ENCODE peak calls at places on chromosomes 2 and 18, in ten cellular contexts. N is lower leg skin, C is stomach, V is HCT116, R is GM12891, P is body of pancreas, I is IMR-90, S is NB4, M is ovary, L is H54. O is an unnamed sample.

GRCh38 chr2:20241973-20242726 is 17.2 kb upstream of the SDC1 start:
- DNase-seq in N (no peak), L (no peak), V (no peak), I (no peak), M (no peak), R (no peak), P (no peak), C (no peak), S (no peak), O (no peak)

GRCh38 chr2:165872101-165872791 is 78.2 kb upstream of the GALNT3 start:
- DNase-seq in P (no peak), S (no peak), M (no peak), N (no peak), I (peak; percentile 8), C (no peak), R (no peak), V (no peak), L (no peak), O (no peak)

GRCh38 chr2:156340818-156341481 is 8.4 kb upstream of the NR4A2 start:
- DNase-seq in C (no peak), S (peak; percentile 63), M (no peak), I (peak; percentile 55), V (no peak), P (peak; percentile 24), L (no peak), N (no peak), R (no peak), O (no peak)

GRCh38 chr2:104429978-104430740 is 423.8 kb upstream of the POU3F3 start:
- DNase-seq in L (no peak), N (no peak), P (no peak), S (no peak), V (no peak), I (no peak), R (no peak), C (no peak), M (no peak), O (no peak)

GRCh38 chr2:166380615-166381014 is 4.9 kb upstream of the SCN9A start:
- DNase-seq in M (no peak), C (no peak), V (no peak), P (no peak), S (no peak), L (no peak), N (no peak), R (no peak), I (no peak), O (no peak)

GRCh38 chr2:238513346-238513745 is 86.6 kb downstream of the ASB1 start:
- DNase-seq in C (no peak), N (no peak), M (no peak), R (peak; percentile 66), P (no peak), L (peak; percentile 56), S (peak; percentile 62), I (peak; percentile 29), V (peak; percentile 42), O (no peak)

GRCh38 chr2:108923736-108924443 is 65.1 kb downstream of the EDAR start:
- DNase-seq in V (no peak), C (no peak), P (no peak), S (no peak), R (no peak), L (no peak), N (peak; percentile 79), M (peak; percentile 9), I (no peak), O (no peak)

GRCh38 chr2:192195548-192196418 is 1.1 kb upstream of the TMEFF2 start:
- DNase-seq in C (peak; percentile 25), S (no peak), V (no peak), M (peak; percentile 29), N (peak; percentile 80), P (no peak), R (no peak), L (peak; percentile 13), I (peak; percentile 15), O (no peak)

GRCh38 chr2:123073371-123073770 is 951.7 kb upstream of the CNTNAP5 start:
- DNase-seq in L (no peak), N (no peak), M (no peak), S (peak; percentile 64), P (peak; percentile 9), I (no peak), C (no peak), R (no peak), V (no peak), O (no peak)

GRCh38 chr2:877747-878146 is 72.9 kb upstream of the SNTG2 start:
- DNase-seq in M (no peak), C (peak; percentile 20), L (no peak), R (no peak), S (no peak), P (no peak), V (no peak), I (no peak), N (peak; percentile 21), O (no peak)

GRCh38 chr2:40507429-40507828 is 55.5 kb upstream of the SLC8A1 start:
- DNase-seq in S (peak; percentile 43), P (no peak), M (no peak), R (no peak), L (no peak), C (no peak), I (no peak), V (no peak), N (no peak), O (no peak)

GRCh38 chr18:43789234-43790000 is 512.1 kb upstream of the SYT4 start:
- DNase-seq in P (peak; percentile 6), R (no peak), L (no peak), S (no peak), C (no peak), I (no peak), N (no peak), V (no peak), M (no peak), O (no peak)

GRCh38 chr2:174753038-174753633 is 11.1 kb downstream of the CHRNA1 start:
- DNase-seq in M (no peak), P (no peak), N (peak; percentile 78), L (no peak), C (no peak), R (no peak), I (no peak), V (no peak), S (no peak), O (no peak)

GRCh38 chr2:239143858-239144712 is 256.7 kb downstream of the HDAC4 start:
- DNase-seq in R (peak; percentile 56), L (peak; percentile 48), I (peak; percentile 53), V (peak; percentile 21), S (peak; percentile 65), M (no peak), P (peak; percentile 29), C (no peak), N (no peak), O (peak; percentile 56)

GRCh38 chr2:158395166-158395565 is 61.4 kb downstream of the CCDC148 start:
- DNase-seq in R (no peak), V (no peak), L (no peak), M (no peak), I (no peak), S (no peak), C (peak; percentile 25), N (no peak), P (peak; percentile 13), O (no peak)

DNA sequence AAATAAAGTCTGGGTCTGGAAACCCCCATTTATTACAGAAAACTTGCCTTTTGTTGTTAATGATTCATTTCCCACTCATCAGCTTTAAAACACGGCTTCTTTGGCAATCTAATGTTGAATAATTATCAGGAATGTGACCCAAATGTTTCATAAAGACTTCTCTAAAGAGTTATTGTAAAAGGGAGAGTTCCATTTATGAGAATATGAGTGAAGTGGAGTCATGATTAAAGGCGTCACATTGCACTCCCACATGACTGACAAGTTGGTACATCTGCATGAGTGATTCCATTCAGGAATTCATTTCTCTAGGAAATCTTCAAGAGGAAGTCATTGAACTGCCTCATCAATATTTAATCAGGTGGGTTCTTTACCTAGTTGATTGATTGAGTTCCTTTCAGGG is 184.9 kb downstream of the LNPK start:
- DNase-seq in N (no peak), I (no peak), M (no peak), C (no peak), P (no peak), S (no peak), L (no peak), R (no peak), V (no peak), O (no peak)
- TF ChIP-seq POLR2A in N (no peak), I (no peak), M (no peak), C (no peak), P (no peak), S (no peak), L (no peak), R (no peak), V (no peak), O (no peak)

GRCh38 chr2:44167311-44167907 is 1.3 kb upstream of the PPM1B start:
- DNase-seq in L (no peak), C (no peak), R (no peak), N (no peak), I (no peak), P (no peak), S (peak; percentile 36), M (no peak), V (no peak), O (no peak)
- TF ChIP-seq POLR2A in L (no peak), C (no peak), R (no peak), N (no peak), I (no peak), P (no peak), S (no peak), M (no peak), V (no peak), O (no peak)

DNA sequence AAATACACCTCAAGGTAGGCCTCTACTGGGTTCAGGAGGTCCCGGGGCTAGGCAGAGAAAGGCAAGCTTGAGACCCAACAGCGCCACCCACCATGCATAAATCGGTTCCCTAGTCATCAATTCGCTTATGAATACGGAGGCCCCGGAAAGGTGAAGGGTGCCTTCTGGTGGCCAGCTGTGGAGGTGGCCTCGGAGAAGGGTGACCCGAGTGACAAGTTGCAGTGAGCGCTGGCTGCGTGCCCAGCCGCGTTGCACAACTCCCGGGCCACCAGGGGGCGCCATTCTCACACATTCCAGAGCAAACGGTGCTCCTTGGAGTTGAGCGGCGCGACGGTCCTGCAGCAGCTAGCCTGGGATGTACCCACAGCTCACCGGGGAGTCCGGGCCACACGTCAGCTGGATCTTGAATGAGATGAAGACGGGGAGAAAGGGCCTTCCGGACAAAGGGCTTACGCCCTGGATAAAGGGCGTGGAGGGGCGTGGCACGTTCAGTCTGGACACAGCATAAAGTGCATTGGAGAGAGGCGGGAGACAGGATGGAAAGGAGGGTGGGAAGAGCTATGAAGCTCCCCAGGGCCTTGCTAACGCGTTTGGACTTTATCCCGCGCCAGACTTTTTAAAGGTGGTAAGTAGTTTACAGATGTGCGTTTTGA is 20.4 kb downstream of the TMSB10 start:
- DNase-seq in R (no peak), V (peak; percentile 98), I (peak; percentile 84), C (peak; percentile 99), M (peak; percentile 94), L (peak; percentile 70), P (peak; percentile 97), S (peak; percentile 99), N (peak; percentile 100), O (peak; percentile 95)
- TF ChIP-seq POLR2A in R (no peak), V (peak; percentile 23), I (peak; percentile 26), C (no peak), M (no peak), L (no peak), P (no peak), S (no peak), N (no peak), O (no peak)

DNA sequence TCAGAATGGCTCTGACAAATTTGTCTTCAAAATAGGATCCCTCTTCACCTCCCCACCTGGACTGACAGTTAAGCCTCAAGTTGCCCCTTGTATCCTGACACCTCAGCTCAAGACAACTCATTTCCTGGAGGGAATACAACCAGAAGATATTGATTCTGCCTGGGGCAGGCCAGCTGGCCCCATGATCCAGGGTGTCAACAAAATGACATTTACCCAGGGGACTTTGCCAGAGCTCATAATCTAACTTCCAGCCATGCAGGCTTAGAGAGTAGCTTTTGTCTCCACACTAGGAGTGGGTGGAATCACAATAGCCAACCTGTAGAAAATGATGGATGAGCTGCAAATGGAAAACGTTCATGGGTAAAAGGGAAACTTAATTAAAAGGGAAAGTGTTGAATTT is 220.1 kb upstream of the DPP10 start:
- DNase-seq in N (no peak), L (no peak), V (no peak), M (no peak), C (no peak), S (no peak), I (no peak), P (no peak), R (no peak), O (no peak)
- TF ChIP-seq POLR2A in N (no peak), L (no peak), V (no peak), M (no peak), C (no peak), S (no peak), I (no peak), P (no peak), R (no peak), O (no peak)